ENCODE peak calls at places on chromosomes 16 and 17, in six cellular contexts. X is retinal pigment epithelial cell, R is ACHN, H is ELF-1, D is NCI-H774, M is Ammon's horn. K is an unnamed sample.

GRCh38 chr16:88297178-88297720 is 85.5 kb upstream of the ZNF469 start:
- DNase-seq in H (peak), R (no peak), M (no peak), X (no peak), D (no peak), K (no peak)

GRCh38 chr17:65145743-65146142 is 8.6 kb downstream of the RGS9 start:
- DNase-seq in X (no peak), H (no peak), M (no peak), D (no peak), R (no peak), K (no peak)

GRCh38 chr17:65198653-65199382 is 61.6 kb downstream of the RGS9 start:
- DNase-seq in D (peak), X (no peak), H (peak), M (peak), R (peak), K (no peak)

GRCh38 chr16:11372924-11373306 is 27.7 kb downstream of the RMI2 start:
- DNase-seq in M (no peak), D (no peak), R (no peak), X (no peak), H (no peak), K (no peak)

GRCh38 chr17:65260626-65261025 is 123.5 kb downstream of the RGS9 start:
- DNase-seq in X (no peak), M (no peak), R (no peak), H (no peak), D (no peak), K (no peak)

GRCh38 chr16:86232496-86232895 is 277.8 kb upstream of the FOXF1 start:
- DNase-seq in H (no peak), D (no peak), R (no peak), M (no peak), X (no peak), K (no peak)

GRCh38 chr16:13060932-13061331 is 159.5 kb downstream of the SHISA9 start:
- DNase-seq in D (no peak), X (no peak), R (no peak), M (peak), H (peak), K (no peak)

GRCh38 chr16:81731636-81732035 is 47.5 kb upstream of the PLCG2 start:
- DNase-seq in R (no peak), X (no peak), D (no peak), M (no peak), H (no peak), K (no peak)

GRCh38 chr17:40550608-40551007 is 14.7 kb downstream of the CCR7 start:
- DNase-seq in R (no peak), H (no peak), X (no peak), D (no peak), M (no peak), K (no peak)

GRCh38 chr17:66755101-66755943 is 79.6 kb upstream of the CACNG5 start:
- DNase-seq in M (no peak), X (no peak), H (no peak), R (peak), D (peak), K (no peak)

GRCh38 chr17:34177642-34178041 is 77.4 kb upstream of the CCL2 start:
- DNase-seq in M (no peak), H (no peak), D (no peak), X (no peak), R (no peak), K (no peak)

GRCh38 chr16:77298638-77299360 is 99.6 kb downstream of the SYCE1L start:
- DNase-seq in H (peak), R (peak), X (peak), D (no peak), M (no peak), K (no peak)

GRCh38 chr16:81889896-81890634 is 111.0 kb downstream of the PLCG2 start:
- DNase-seq in R (peak), H (peak), X (peak), D (peak), M (peak), K (peak)

GRCh38 chr17:39962642-39963220 is at the start of gene GSDMA:
- DNase-seq in X (no peak), D (no peak), R (no peak), H (no peak), M (no peak), K (no peak)